ENCODE peak calls at places on chromosomes 7 and 10, in five cellular contexts. H is HepG2, V is H1, J is K562, G is GM12878. X is an unnamed sample.

GRCh38 chr7:116271980-116272886 is 61.9 kb downstream of the TES start:
- DNase-seq in J (no peak), G (no peak), V (no peak), H (no peak), X (peak; percentile 7)

GRCh38 chr7:25318077-25318476 is 89.8 kb upstream of the NPVF start:
- DNase-seq in V (no peak), H (no peak), J (no peak), G (no peak), X (no peak)

GRCh38 chr10:76509501-76509900 is 1078.1 kb downstream of the LRMDA start:
- DNase-seq in V (no peak), G (no peak), H (no peak), J (no peak), X (no peak)

GRCh38 chr7:91082854-91083495 is 181.3 kb upstream of the FZD1 start:
- DNase-seq in H (no peak), J (peak; percentile 14), V (no peak), G (no peak), X (peak; percentile 38)

GRCh38 chr10:44334621-44335184 is 50.2 kb downstream of the CXCL12 start:
- DNase-seq in V (no peak), J (no peak), H (no peak), G (no peak), X (no peak)

GRCh38 chr10:5071411-5072198 is 22.6 kb upstream of the AKR1C3 start:
- DNase-seq in V (no peak), H (peak; percentile 100), J (peak; percentile 81), G (no peak), X (no peak)

GRCh38 chr10:33212061-33212748 is 122.3 kb downstream of the NRP1 start:
- DNase-seq in G (no peak), H (no peak), J (no peak), V (no peak), X (no peak)

GRCh38 chr7:30707391-30708351 is 25.4 kb upstream of the CRHR2 start:
- DNase-seq in V (no peak), H (no peak), J (no peak), G (no peak), X (no peak)

GRCh38 chr10:19782430-19783089 is 33.7 kb upstream of the PLXDC2 start:
- DNase-seq in J (no peak), G (no peak), V (no peak), H (peak; percentile 94), X (no peak)

GRCh38 chr7:15921576-15921975 is 235.1 kb upstream of the MEOX2 start:
- DNase-seq in V (no peak), J (no peak), H (no peak), G (no peak), X (no peak)

GRCh38 chr7:157281221-157281998 is 55.4 kb upstream of the DNAJB6 start:
- DNase-seq in H (no peak), V (no peak), J (peak; percentile 18), G (no peak), X (peak; percentile 42)

GRCh38 chr10:1752153-1752552 is 14.8 kb upstream of the ADARB2 start:
- DNase-seq in J (no peak), V (no peak), G (no peak), H (no peak), X (no peak)

DNA sequence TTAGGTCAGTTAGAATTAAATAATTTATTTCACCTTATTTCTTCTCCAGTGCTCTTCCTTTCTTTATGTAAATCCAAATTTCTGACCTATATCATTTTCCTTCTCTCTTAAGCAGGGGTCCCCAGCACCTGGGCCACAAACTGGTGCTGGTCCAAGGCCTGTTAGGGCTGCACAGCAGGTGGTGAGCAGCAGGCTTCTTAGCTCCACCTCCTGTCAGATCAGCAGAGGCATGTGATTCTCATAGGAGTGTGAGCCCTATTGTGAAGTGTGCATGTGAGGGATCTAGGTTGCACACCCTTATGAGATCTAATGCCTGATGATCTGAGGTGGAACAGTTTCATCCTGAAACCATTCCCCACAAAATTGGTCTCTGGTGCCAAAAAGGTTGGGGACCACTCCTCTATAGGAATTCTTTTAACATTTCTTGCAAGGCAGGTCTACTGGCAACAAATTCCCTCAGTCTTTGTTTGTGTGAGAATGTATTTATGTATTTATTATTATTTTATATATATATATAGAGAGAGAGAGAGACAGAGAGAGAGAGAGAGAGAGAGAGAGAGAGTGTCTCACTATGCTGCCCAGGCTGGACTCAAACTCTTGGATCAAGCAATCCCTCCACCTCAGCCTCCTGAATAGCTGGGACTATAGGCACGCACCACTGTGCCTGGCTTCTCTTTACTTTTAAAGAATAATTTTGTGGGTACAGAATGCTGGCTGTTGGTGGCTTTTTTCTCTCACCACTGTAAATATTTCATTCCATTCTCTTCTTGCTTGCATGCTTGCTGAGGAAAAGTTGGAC is 4.3 kb upstream of the ABCC2 start:
- DNase-seq in G (no peak), H (peak; percentile 39), V (no peak), J (no peak), X (no peak)
- TF ChIP-seq TAF1 in G (no peak), H (no peak), V (no peak), J (no peak), X (no peak)

DNA sequence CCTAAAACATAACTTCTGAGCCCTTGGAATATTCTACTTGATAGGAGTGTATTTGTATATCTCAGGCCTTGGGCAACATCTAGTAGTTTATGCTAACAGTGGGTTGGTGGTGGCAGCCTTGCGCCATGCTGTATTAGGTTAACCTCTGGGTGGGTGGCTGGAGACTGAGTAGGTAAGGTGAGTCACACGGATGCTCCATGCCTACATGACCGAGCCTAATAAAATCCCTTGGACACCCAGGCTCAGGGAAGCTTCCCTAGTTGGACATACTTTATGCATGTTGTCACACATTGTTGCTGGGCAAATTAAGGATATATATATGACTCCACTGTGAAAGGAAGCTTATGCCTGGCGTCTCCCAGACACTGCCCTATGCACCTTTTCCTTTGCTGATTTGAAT is 6.0 kb upstream of the DAGLB start:
- DNase-seq in J (no peak), V (no peak), H (peak; percentile 14), G (no peak), X (no peak)
- TF ChIP-seq SIN3A in J (no peak), V (no peak), H (no peak), G (no peak), X (no peak)

GRCh38 chr10:69375307-69376151 is 41.2 kb downstream of the TACR2 start:
- DNase-seq in G (no peak), V (peak; percentile 77), H (no peak), J (peak; percentile 61), X (no peak)

GRCh38 chr10:69377191-69377590 is 39.5 kb downstream of the TACR2 start:
- DNase-seq in J (no peak), G (no peak), V (no peak), H (no peak), X (no peak)

GRCh38 chr10:69376662-69377061 is 40.1 kb downstream of the TACR2 start:
- DNase-seq in G (no peak), J (no peak), H (no peak), V (no peak), X (no peak)

GRCh38 chr10:69379800-69380199 is 36.9 kb downstream of the TACR2 start:
- DNase-seq in J (no peak), H (no peak), G (no peak), V (no peak), X (no peak)

DNA sequence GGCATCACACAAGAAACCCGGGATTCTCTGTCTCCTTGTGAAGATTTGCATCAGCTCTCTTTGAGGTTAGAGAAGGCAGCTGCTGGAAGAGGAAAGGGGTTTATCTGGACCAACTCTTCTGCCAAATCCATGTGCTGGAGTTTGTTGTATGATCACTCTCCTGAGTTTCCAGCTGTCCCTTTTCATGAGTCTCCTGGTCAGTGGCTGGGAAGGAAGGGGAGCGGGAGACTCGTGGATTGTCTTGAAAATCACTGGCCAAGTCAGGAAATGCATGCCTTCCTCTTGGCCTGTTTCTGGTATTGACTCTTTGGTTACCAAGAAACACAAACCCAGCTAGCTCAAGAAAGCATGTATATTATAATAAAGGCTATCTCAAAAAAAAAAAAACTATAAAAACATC is 38.8 kb downstream of the TACR2 start:
- DNase-seq in H (no peak), G (no peak), J (no peak), V (no peak), X (no peak)
- TF ChIP-seq TAF1 in H (no peak), G (no peak), J (no peak), V (no peak), X (no peak)

GRCh38 chr7:158501300-158502067 is 86.1 kb downstream of the PTPRN2 start:
- DNase-seq in V (no peak), J (no peak), H (no peak), G (no peak), X (no peak)
- TF ChIP-seq SIN3A in V (no peak), J (no peak), H (no peak), G (no peak), X (no peak)

DNA sequence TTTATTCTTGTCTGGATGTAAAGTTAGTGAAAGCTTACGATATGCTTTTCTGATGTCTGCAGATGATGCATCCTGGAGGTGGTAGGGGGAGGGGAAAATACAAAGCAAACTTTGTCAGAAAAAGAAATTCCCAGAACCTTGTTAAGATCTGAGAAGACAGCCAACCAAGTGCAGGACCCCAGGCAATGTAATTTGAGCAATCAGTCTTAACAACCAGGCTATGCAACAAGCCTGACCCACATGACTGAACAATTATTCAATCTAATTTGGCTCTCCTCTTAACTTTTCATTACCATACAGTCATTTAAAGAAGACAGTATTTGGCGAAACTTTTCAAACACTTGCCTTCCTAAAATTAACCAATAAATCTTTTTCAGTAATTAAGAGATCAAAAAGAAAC is 74.5 kb downstream of the DNAJC1 start:
- DNase-seq in V (no peak), J (peak; percentile 50), H (no peak), G (no peak), X (no peak)
- TF ChIP-seq TAF1 in V (no peak), J (no peak), H (no peak), G (no peak), X (no peak)

GRCh38 chr7:19060870-19061269 is 56.6 kb downstream of the TWIST1 start:
- DNase-seq in G (no peak), J (no peak), V (no peak), H (no peak), X (no peak)
- TF ChIP-seq SIN3A in G (no peak), J (no peak), V (no peak), H (no peak), X (no peak)

GRCh38 chr10:101018600-101019439 is 12.1 kb downstream of the PDZD7 start:
- DNase-seq in V (peak; percentile 97), H (peak; percentile 72), G (no peak), J (peak; percentile 86), X (peak; percentile 94)
- TF ChIP-seq TAF1 in V (no peak), H (peak; percentile 47), G (no peak), J (no peak), X (no peak)

X was measured in SK-N-SH.